ENCODE peak calls at places on chromosomes 11 and 22, in nine cellular contexts. B, L, C, J, E, M, A, I and F are unnamed samples.

GRCh38 chr11:11148104-11148509 is 204.9 kb downstream of the CSNK2A3 start:
- DNase-seq in E (peak; percentile 89), L (peak; percentile 88), C (peak; percentile 63), A (peak; percentile 94), I (no peak), J (no peak), M (peak; percentile 83), B (no peak), F (peak; percentile 91)

GRCh38 chr11:47435687-47436086 is 9.4 kb upstream of the PSMC3 start:
- DNase-seq in E (no peak), B (no peak), J (no peak), A (no peak), L (no peak), C (no peak), M (no peak), I (no peak), F (no peak)

GRCh38 chr11:41461057-41461681 is 1.7 kb upstream of the LRRC4C start:
- DNase-seq in C (no peak), I (no peak), L (no peak), B (no peak), J (peak; percentile 1), A (no peak), E (no peak), M (no peak), F (no peak)

GRCh38 chr22:26981520-26981919 is 324.1 kb downstream of the MIAT start:
- DNase-seq in I (no peak), C (no peak), E (no peak), J (no peak), A (no peak), L (peak; percentile 59), M (no peak), B (no peak), F (no peak)

GRCh38 chr11:61736310-61736709 is 16.1 kb upstream of the MYRF start:
- DNase-seq in L (no peak), A (no peak), E (no peak), C (no peak), M (no peak), J (no peak), I (no peak), B (no peak), F (no peak)

GRCh38 chr22:37370306-37370979 is 56.8 kb downstream of the ELFN2 start:
- DNase-seq in B (no peak), L (no peak), M (no peak), J (no peak), I (peak; percentile 29), A (peak; percentile 35), E (peak; percentile 45), C (peak; percentile 37), F (no peak)

GRCh38 chr11:9726313-9727022 is 62.6 kb downstream of the SWAP70 start:
- DNase-seq in I (no peak), C (no peak), L (no peak), J (peak; percentile 23), A (no peak), B (no peak), M (no peak), E (no peak), F (no peak)

GRCh38 chr11:76668362-76669155 is 2.0 kb downstream of the LRRC32 start:
- DNase-seq in E (peak; percentile 23), C (no peak), A (no peak), B (no peak), L (peak; percentile 23), M (no peak), J (no peak), I (no peak), F (no peak)

GRCh38 chr11:111334495-111335123 is 36.3 kb downstream of the POU2AF3 start:
- DNase-seq in B (no peak), A (no peak), M (no peak), I (peak; percentile 88), L (no peak), J (no peak), E (no peak), C (peak; percentile 71), F (no peak)

GRCh38 chr22:24087071-24087795 is 76.1 kb downstream of the CABIN1 start:
- DNase-seq in L (peak; percentile 7), M (no peak), A (no peak), E (no peak), I (no peak), J (no peak), B (no peak), C (no peak), F (no peak)

GRCh38 chr11:67449116-67449844 is 3.2 kb downstream of the GPR152 start:
- DNase-seq in J (no peak), L (no peak), E (no peak), I (no peak), C (no peak), A (no peak), M (no peak), B (no peak), F (no peak)

GRCh38 chr22:19610518-19611253 is 86.5 kb upstream of the CLDN5 start:
- DNase-seq in M (no peak), B (no peak), C (no peak), I (no peak), E (no peak), L (no peak), A (no peak), J (no peak), F (no peak)

GRCh38 chr22:43985532-43985931 is 30.3 kb downstream of the SAMM50 start:
- DNase-seq in E (no peak), A (peak; percentile 59), B (no peak), M (no peak), C (no peak), I (no peak), L (peak; percentile 58), J (no peak), F (no peak)

GRCh38 chr11:7571640-7572000 is 57.8 kb downstream of the PPFIBP2 start:
- DNase-seq in A (peak; percentile 63), L (peak; percentile 82), C (peak; percentile 69), B (no peak), I (peak; percentile 79), E (peak; percentile 51), J (peak; percentile 51), M (peak; percentile 85), F (peak; percentile 89)
- TF ChIP-seq POLR2A in A (no peak), L (no peak), C (no peak), B (no peak), I (no peak), E (no peak), J (no peak), M (no peak), F (no peak)

GRCh38 chr11:113613619-113614018 is 92.5 kb downstream of the TMPRSS5 start:
- DNase-seq in M (no peak), E (no peak), I (no peak), J (no peak), A (no peak), L (no peak), C (no peak), B (no peak), F (no peak)
- H3K27ac ChIP-seq in M (no peak overlapping the region), E (no peak overlapping the region), I (peak overlapping the region; percentile 16), J (no peak overlapping the region), A (no peak overlapping the region), L (no peak overlapping the region), C (no peak overlapping the region), B (no peak overlapping the region), F (no peak overlapping the region)

DNA sequence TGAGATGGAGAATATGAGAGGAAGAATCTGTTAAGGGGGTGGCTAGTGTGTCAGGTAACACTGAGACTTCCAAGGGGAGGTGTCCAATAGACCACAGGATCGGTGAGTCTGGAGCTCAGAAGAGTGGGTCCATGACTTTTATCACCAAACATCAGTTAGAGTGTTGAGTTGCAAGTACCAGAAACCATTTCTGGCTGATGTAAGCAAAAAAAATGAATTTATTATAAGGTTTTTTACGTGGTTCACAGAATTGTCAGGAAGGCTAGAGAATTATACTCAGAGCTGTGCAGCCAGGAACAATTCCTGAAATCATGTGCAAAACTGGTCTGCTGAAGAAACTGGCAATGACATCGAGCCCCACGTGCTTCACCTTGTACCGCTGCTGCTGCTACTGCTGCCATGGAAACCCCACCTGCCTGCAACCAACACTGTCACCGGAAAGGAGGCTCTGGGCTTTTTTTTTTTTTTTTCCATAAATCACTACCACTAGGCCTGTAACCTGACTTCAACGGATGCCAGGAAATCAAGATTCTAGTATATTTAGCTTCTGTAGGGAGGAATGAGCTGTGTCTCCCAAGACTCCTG is 16.6 kb upstream of the STK33 start:
- DNase-seq in M (no peak), B (peak; percentile 12), C (no peak), E (no peak), L (no peak), I (no peak), A (no peak), J (no peak), F (peak; percentile 41)
- H3K36me3 ChIP-seq in M (no peaks in the 10 kb centered on the region), B (no peaks in the 10 kb centered on the region), C (no peaks in the 10 kb centered on the region), E (peaks cover 10% of the 10 kb centered on the region), L (no peaks in the 10 kb centered on the region), I (peaks cover 29% of the 10 kb centered on the region), A (no peaks in the 10 kb centered on the region), J (no peaks in the 10 kb centered on the region), F (no peaks in the 10 kb centered on the region)

GRCh38 chr11:66421492-66422205 is 814 bp downstream of the NPAS4 start:
- DNase-seq in I (peak; percentile 94), M (peak; percentile 98), C (peak; percentile 86), B (no peak), L (peak; percentile 97), E (peak; percentile 90), J (peak; percentile 55), A (peak; percentile 84), F (peak; percentile 94)
- TF ChIP-seq POLR2A in I (no peak), M (no peak), C (no peak), B (no peak), L (peak; percentile 59), E (no peak), J (no peak), A (no peak), F (no peak)

GRCh38 chr22:31102441-31103081 is 4.8 kb downstream of the SELENOM start:
- DNase-seq in J (no peak), C (no peak), A (peak; percentile 94), L (peak; percentile 71), M (no peak), B (no peak), E (peak; percentile 90), I (peak; percentile 69), F (peak; percentile 28)
- H3K27ac ChIP-seq in J (peak overlapping the region; percentile 15), C (no peak overlapping the region), A (peak overlapping the region; percentile 93), L (peak overlapping the region; percentile 14), M (peak overlapping the region; percentile 10), B (peak overlapping the region; percentile 98), E (no peak overlapping the region), I (peak overlapping the region; percentile 92), F (peak overlapping the region; percentile 58)

DNA sequence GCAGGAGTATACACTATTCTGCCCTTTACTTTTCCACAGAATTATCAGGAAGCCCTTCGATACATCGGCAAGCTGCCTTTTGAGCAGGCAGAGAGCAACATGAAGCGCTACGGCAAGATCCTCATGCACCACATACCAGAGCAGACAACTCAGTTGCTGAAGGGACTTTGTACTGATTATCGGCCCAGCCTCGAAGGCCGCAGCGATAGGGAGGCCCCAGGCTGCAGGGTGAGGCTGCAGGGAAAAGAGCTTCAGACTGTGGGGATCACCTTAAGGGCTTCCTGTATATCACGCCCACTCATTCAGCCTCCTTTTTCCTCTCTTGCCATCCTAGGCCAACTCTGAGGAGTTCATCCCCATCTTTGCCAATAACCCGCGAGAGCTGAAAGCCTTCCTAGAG is 6.8 kb upstream of the HMBS start:
- DNase-seq in J (no peak), I (no peak), B (no peak), M (no peak), L (no peak), E (no peak), A (no peak), C (no peak), F (no peak)
- H3K36me3 ChIP-seq in J (peaks cover 19% of the 10 kb centered on the region), I (peaks cover 99% of the 10 kb centered on the region), B (no peaks in the 10 kb centered on the region), M (no peaks in the 10 kb centered on the region), L (no peaks in the 10 kb centered on the region), E (peaks cover 100% of the 10 kb centered on the region), A (peaks cover 99% of the 10 kb centered on the region), C (peaks cover 88% of the 10 kb centered on the region), F (peaks cover 82% of the 10 kb centered on the region)

GRCh38 chr11:69278091-69278867 is 15.7 kb upstream of the MYEOV start:
- DNase-seq in A (no peak), C (no peak), E (no peak), L (no peak), I (peak; percentile 88), M (no peak), J (no peak), B (no peak), F (peak; percentile 90)
- TF ChIP-seq POLR2A in A (no peak), C (no peak), E (no peak), L (no peak), I (no peak), M (no peak), J (no peak), B (no peak), F (no peak)